ENCODE peak calls at places on chromosome 12, in five cellular contexts. V is natural killer cell, S is left ventricle myocardium inferior, H is AG09309, A is fibroblast of mammary gland. K is an unnamed sample.

GRCh38 chr12:76462668-76463224 is 96.8 kb downstream of the OSBPL8 start:
- DNase-seq in V (no peak), S (no peak), H (no peak), A (no peak), K (no peak)

GRCh38 chr12:3197131-3197818 is 120.1 kb downstream of the TSPAN9 start:
- DNase-seq in V (no peak), S (no peak), H (no peak), A (no peak), K (no peak)

GRCh38 chr12:105658389-105658788 is 327.9 kb downstream of the C12orf75 start:
- DNase-seq in V (no peak), S (no peak), H (no peak), A (no peak), K (no peak)

GRCh38 chr12:70826156-70826555 is 94.4 kb downstream of the PTPRR start:
- DNase-seq in V (no peak), S (no peak), H (no peak), A (no peak), K (no peak)

GRCh38 chr12:120012067-120012621 is 23.1 kb downstream of the BICDL1 start:
- DNase-seq in V (peak), S (no peak), H (no peak), A (peak), K (no peak)

GRCh38 chr12:79991586-79991985 is 56.7 kb upstream of the PPP1R12A start:
- DNase-seq in V (no peak), S (no peak), H (no peak), A (no peak), K (no peak)

GRCh38 chr12:9792961-9793617 is 32.4 kb upstream of the CD69 start:
- DNase-seq in V (no peak), S (no peak), H (no peak), A (peak), K (no peak)

GRCh38 chr12:6329693-6330045 is 12.2 kb downstream of the TNFRSF1A start:
- DNase-seq in V (no peak), S (no peak), H (no peak), A (no peak), K (no peak)

GRCh38 chr12:121439715-121440114 is 39.8 kb downstream of the RNF34 start:
- DNase-seq in V (no peak), S (no peak), H (no peak), A (no peak), K (no peak)

GRCh38 chr12:20367731-20368652 is at the start of gene PDE3A:
- DNase-seq in V (no peak), S (peak), H (peak), A (peak), K (peak)

GRCh38 chr12:124917135-124917840 is 2.8 kb upstream of the UBC start:
- DNase-seq in V (peak), S (peak), H (peak), A (peak), K (peak)

GRCh38 chr12:71439613-71440392 is at the start of gene LGR5:
- DNase-seq in V (no peak), S (peak), H (no peak), A (no peak), K (peak)

GRCh38 chr12:79682593-79682992 is 8.2 kb downstream of the PAWR start:
- DNase-seq in V (no peak), S (no peak), H (no peak), A (no peak), K (no peak)

DNA sequence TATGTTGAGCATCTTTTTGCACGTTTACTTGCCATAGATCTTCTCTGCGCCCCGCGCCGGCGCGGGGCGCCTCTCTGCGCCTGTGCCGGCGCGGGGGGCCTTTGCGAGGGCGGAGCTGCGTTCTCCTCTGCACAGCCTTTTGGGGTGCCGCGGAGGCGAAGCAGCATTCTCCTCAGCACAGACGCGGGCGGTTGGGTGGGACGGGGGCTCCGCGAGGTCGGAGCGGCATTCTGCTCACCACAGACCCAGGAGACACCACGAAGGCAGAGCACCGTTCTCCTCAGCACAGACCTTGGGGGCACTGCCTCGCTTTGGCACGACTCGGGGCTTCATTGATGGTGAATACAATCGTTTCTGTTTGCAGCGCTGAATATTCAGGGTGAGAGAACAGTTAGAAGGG is 28.5 kb upstream of the ANHX start:
- DNase-seq in V (no peak), S (no peak), H (no peak), A (no peak), K (no peak)
- TF ChIP-seq CTCF in V (no peak), S (no peak), H (no peak), A (no peak), K (no peak)

GRCh38 chr12:47135578-47135977 is 55.8 kb upstream of the AMIGO2 start:
- DNase-seq in V (no peak), S (no peak), H (no peak), A (no peak), K (no peak)

GRCh38 chr12:47139010-47139681 is 59.4 kb upstream of the AMIGO2 start:
- DNase-seq in V (no peak), S (no peak), H (no peak), A (no peak), K (no peak)

GRCh38 chr12:47144769-47145168 is 65.0 kb upstream of the AMIGO2 start:
- DNase-seq in V (no peak), S (no peak), H (no peak), A (no peak), K (no peak)

GRCh38 chr12:47145188-47145587 is 65.4 kb upstream of the AMIGO2 start:
- DNase-seq in V (no peak), S (no peak), H (no peak), A (no peak), K (no peak)

GRCh38 chr12:47141459-47141858 is 61.7 kb upstream of the AMIGO2 start:
- DNase-seq in V (no peak), S (no peak), H (no peak), A (no peak), K (no peak)
- TF ChIP-seq CTCF in V (no peak), S (no peak), H (no peak), A (no peak), K (no peak)

DNA sequence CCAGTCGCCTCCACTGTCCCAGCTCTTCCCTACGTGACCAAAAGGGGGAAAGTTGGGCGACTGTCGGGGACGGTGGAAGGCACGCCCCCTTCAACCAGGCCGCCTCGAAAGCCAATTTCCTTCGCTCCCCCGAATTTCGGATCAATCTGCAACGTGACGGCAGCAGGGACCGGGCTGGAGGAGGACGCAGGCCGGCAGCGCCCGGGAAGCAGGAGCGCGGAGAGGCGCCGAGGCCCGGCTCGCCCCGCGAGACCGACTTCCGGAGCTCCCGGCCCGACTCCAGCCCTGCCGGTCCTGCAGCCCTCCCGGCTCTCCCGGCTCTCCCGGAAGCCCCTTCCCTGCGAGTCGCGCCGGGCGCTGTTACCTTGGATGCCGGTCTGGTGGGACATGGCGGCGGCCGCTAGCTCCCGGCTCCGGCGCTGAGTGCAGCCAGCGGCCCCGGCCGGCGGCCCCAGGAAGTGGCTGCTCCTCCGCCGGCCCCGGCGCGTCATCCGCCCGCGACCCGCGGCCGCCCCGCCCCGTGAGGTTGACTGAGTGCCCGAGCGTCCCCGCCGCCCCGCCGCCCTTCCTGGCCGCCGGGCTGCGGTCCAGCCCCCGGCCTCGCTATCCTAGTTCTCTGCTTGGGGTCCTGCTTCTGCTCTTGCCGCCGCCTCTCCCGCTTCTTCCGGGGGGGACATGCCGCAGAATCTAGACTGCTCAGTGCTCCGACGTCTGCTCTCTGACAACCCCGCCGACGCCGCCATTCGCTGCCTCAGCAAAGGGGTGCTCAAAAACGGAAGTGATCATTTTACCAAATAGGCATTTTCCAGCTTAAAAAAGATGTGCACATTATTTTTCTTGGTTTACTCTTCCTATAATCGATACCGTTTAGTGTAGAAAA is at the start of gene TWF1:
- DNase-seq in V (peak), S (peak), H (no peak), A (peak), K (peak)
- TF ChIP-seq CTCF in V (no peak), S (peak), H (peak), A (peak), K (peak)

DNA sequence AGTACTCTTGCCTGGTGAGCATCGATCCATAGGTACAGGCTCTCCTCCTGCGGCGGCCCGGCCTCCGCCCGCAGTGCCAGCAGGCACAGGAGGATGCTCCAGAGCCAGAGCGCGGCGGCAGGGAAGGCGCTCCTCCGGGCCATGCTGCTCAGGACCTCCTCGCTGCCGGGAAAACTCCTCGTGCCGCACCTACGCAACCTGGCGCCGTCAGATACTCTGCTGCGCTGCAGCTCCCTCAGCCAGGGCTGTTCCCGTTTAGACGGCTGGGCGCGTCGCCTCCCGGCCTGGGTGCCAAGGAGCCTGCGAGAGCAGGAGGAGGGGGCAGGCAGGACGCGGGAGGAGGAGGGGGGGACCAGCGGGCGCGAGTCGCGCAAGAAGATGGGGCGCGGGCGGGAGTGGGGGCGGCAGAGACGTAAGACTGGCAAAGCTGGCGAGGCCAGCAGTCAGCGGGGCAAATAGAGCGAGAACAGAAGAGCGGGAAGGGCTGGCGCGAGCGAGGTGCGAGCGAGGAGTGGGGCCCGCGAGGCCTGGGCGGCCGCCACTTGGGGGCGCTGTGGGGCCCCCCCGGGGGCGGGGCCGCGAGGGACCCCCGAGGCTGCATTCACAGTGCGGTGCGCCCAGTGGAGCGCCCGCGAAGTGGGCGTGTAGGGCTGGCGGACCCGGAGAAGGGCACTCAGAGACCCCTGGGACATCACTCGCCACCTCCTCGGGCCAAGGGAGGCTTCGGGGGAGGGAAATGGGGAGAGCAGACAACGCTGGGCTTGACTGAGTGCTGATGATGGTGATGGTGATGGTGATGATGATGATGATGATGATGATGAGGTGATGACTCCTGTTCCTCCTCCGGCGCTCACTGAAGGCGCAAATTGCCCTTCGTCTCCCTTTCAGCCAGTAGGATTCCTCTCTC is at the start of gene WIF1:
- DNase-seq in V (no peak), S (no peak), H (no peak), A (peak), K (peak)
- TF ChIP-seq CTCF in V (peak), S (peak), H (peak), A (no peak), K (peak)

DNA sequence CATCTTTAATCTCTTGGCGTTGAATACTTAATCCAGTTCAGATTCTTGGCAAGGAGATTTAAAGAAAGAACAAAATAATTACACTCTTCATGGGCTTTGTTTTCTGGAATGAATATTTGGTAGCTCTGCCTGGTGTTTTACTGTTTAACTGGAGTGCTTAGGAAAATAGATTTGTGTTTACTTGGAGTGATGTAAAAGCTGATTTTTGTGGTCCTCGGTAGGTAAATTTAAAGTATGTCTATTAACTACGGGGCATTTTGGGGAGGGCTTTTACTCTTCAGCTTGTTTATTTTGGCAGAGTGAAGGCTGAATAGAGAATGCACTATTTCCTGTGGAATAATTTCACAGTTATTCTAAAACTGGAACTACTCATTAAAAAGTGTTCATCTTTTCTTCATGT is 150.2 kb upstream of the LRIG3 start:
- DNase-seq in V (no peak), S (no peak), H (no peak), A (no peak), K (no peak)
- TF ChIP-seq CTCF in V (no peak), S (no peak), H (no peak), A (no peak), K (no peak)

DNA sequence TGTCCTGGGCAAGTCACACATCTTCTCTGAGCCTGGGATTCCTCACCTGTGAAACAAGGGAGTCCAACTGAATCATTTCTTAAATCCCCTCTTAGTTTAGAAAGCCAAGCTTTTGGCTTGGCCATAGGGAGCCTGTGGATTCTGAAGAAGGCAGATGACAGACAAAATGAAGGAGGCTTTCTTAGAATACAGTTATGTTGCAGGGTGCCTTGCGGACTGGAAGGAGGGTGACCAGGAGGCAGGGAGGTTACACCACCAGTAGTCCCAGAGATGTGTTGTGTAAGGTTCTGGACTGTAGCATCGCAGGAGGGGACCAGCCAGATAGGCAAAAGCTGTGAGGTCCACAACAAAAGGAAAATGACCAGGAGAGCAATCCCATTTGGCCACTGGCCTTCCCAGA is 8.2 kb upstream of the ACVR1B start:
- DNase-seq in V (no peak), S (no peak), H (no peak), A (no peak), K (no peak)
- TF ChIP-seq CTCF in V (no peak), S (no peak), H (no peak), A (no peak), K (no peak)